ENCODE peak calls at places on chromosomes 1 and 21, in ten cellular contexts. E is DND-41, V is cardiac muscle cell, Q is uterus, L is right atrium auricular region, P is adrenal gland, R is IMR-90, D is mammary epithelial cell, G is K562, X is pancreas. C is an unnamed sample.

GRCh38 chr1:66374148-66374547 is 159.8 kb upstream of the SGIP1 start:
- DNase-seq in P (no peak), R (no peak), Q (no peak), X (no peak), L (no peak), V (peak; percentile 40), E (no peak), G (no peak), D (no peak), C (no peak)

GRCh38 chr1:21852282-21853129 is 40.4 kb downstream of the LDLRAD2 start:
- DNase-seq in X (no peak), V (no peak), R (no peak), D (no peak), E (no peak), L (no peak), G (no peak), P (no peak), Q (no peak), C (no peak)

GRCh38 chr1:19460535-19461351 is 24.6 kb downstream of the CAPZB start:
- DNase-seq in E (no peak), P (peak; percentile 46), R (no peak), X (no peak), V (no peak), L (no peak), D (no peak), Q (no peak), G (peak; percentile 66), C (no peak)

GRCh38 chr1:27253611-27254010 is 19.2 kb downstream of the WDTC1 start:
- DNase-seq in X (no peak), R (no peak), L (no peak), V (no peak), E (no peak), Q (no peak), D (no peak), G (no peak), P (no peak), C (no peak)

GRCh38 chr1:183218981-183219621 is 33.0 kb downstream of the LAMC2 start:
- DNase-seq in Q (peak; percentile 46), R (no peak), X (no peak), E (peak; percentile 22), P (no peak), D (no peak), L (no peak), G (no peak), V (no peak), C (no peak)

GRCh38 chr1:154407866-154408777 is 3.0 kb downstream of the IL6R start:
- DNase-seq in G (no peak), X (no peak), L (no peak), E (no peak), R (peak; percentile 45), P (no peak), V (no peak), Q (no peak), D (no peak), C (no peak)

GRCh38 chr1:200372095-200372884 is 37.5 kb downstream of the ZNF281 start:
- DNase-seq in V (peak; percentile 60), P (no peak), X (no peak), Q (no peak), D (peak; percentile 73), R (peak; percentile 88), G (no peak), E (no peak), L (no peak), C (no peak)

GRCh38 chr1:207034208-207034607 is 1.7 kb upstream of the C1orf116 start:
- DNase-seq in D (no peak), E (no peak), R (no peak), X (no peak), G (peak; percentile 56), P (no peak), Q (no peak), V (no peak), L (no peak), C (no peak)

GRCh38 chr21:20045197-20045596 is 953.0 kb upstream of the NCAM2 start:
- DNase-seq in D (no peak), V (no peak), P (no peak), E (no peak), Q (no peak), X (no peak), G (peak; percentile 42), R (no peak), L (no peak), C (no peak)

GRCh38 chr1:33182452-33182851 is 609 bp upstream of the TRIM62 start:
- DNase-seq in R (peak; percentile 65), Q (peak; percentile 51), X (peak; percentile 33), V (peak; percentile 75), G (peak; percentile 20), E (no peak), L (no peak), D (peak; percentile 23), P (peak; percentile 35), C (no peak)

GRCh38 chr21:44314561-44314960 is 14.7 kb downstream of the PFKL start:
- DNase-seq in X (no peak), P (no peak), D (no peak), R (no peak), Q (no peak), G (no peak), E (no peak), L (no peak), V (no peak), C (no peak)

GRCh38 chr1:99955375-99955774 is 14.4 kb upstream of the SLC35A3 start:
- DNase-seq in D (no peak), V (no peak), G (no peak), L (no peak), Q (no peak), P (no peak), E (no peak), R (no peak), X (no peak), C (no peak)

GRCh38 chr1:197600751-197601150 is 174.5 kb downstream of the DENND1B start:
- DNase-seq in E (no peak), G (no peak), P (no peak), X (no peak), Q (no peak), V (no peak), L (no peak), D (no peak), R (no peak), C (no peak)

GRCh38 chr1:197599789-197600188 is 175.5 kb downstream of the DENND1B start:
- DNase-seq in R (no peak), D (no peak), E (no peak), V (no peak), Q (no peak), L (no peak), G (no peak), X (no peak), P (no peak), C (no peak)

GRCh38 chr1:197598935-197599334 is 176.3 kb downstream of the DENND1B start:
- DNase-seq in R (no peak), Q (no peak), E (no peak), P (no peak), X (no peak), D (no peak), V (no peak), G (no peak), L (no peak), C (no peak)

GRCh38 chr1:197606163-197606562 is 169.1 kb downstream of the DENND1B start:
- DNase-seq in G (no peak), P (no peak), V (no peak), L (no peak), Q (no peak), X (no peak), D (no peak), E (no peak), R (no peak), C (no peak)

GRCh38 chr1:197604327-197604726 is 171.0 kb downstream of the DENND1B start:
- DNase-seq in G (no peak), E (no peak), R (no peak), X (no peak), L (no peak), Q (no peak), V (no peak), P (no peak), D (no peak), C (no peak)
- H3K4me3 ChIP-seq in G (no peak overlapping the region), E (no peak overlapping the region), R (no peak overlapping the region), X (no peak overlapping the region), L (no peak overlapping the region), Q (no peak overlapping the region), V (no peak overlapping the region), P (no peak overlapping the region), D (no peak overlapping the region), C (no peak overlapping the region)

GRCh38 chr1:23286401-23286800 is 57.7 kb downstream of the HNRNPR start:
- DNase-seq in R (no peak), V (no peak), E (no peak), L (no peak), Q (no peak), X (no peak), G (no peak), P (no peak), D (no peak), C (no peak)

GRCh38 chr1:23291706-23292105 is 52.4 kb downstream of the HNRNPR start:
- DNase-seq in Q (no peak), P (no peak), X (no peak), R (no peak), V (no peak), E (no peak), D (no peak), L (no peak), G (no peak), C (no peak)

DNA sequence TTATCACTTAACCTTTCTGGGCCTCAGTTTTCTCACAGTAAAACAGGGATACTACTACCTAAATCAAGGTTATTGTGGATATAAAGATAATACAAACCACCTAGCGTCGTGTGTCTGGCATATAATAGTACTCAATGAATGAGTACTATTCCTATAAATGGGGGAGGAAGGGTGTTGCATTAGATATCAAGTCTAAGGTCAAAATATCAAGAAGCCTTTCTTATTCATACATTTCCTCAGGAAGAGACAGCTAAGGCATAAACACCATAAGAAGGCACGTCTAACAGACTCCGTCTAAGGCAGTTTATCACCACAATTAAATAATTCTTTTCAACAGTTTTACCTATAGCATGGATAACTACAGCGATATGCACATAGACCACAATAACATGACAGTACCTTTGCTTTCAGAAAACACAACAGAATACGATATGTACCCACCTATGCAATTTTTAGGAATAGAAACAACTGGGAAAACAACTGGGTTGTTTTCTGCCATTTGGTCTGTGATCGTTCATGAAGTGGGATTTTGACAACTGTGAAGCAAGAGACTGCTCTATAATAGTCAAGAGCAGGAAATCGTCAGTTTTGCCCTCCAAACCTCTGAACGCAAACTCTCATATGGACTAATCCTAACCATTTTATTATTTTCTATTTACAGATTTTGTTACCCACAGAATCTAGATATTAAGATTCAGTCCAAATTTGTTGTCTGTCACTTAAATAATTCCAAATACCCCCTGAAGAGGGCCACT is 53.1 kb downstream of the HNRNPR start:
- DNase-seq in L (no peak), X (no peak), R (no peak), V (no peak), E (no peak), P (no peak), Q (no peak), G (no peak), D (no peak), C (no peak)
- TF ChIP-seq CTCF in L (no peak), X (no peak), R (no peak), V (no peak), E (no peak), P (no peak), Q (no peak), G (no peak), D (no peak), C (no peak)

GRCh38 chr1:1628656-1629429 is 3.1 kb upstream of the MMP23B start:
- DNase-seq in D (no peak), G (no peak), L (no peak), E (no peak), R (no peak), P (no peak), X (peak; percentile 20), Q (no peak), V (no peak), C (no peak)
- H3K4me3 ChIP-seq in D (no peak overlapping the region), G (no peak overlapping the region), L (no peak overlapping the region), E (no peak overlapping the region), R (no peak overlapping the region), P (no peak overlapping the region), X (no peak overlapping the region), Q (no peak overlapping the region), V (no peak overlapping the region), C (no peak overlapping the region)

GRCh38 chr1:7117265-7117598 is 332.0 kb downstream of the CAMTA1 start:
- DNase-seq in Q (no peak), V (no peak), P (no peak), X (no peak), R (no peak), D (no peak), G (no peak), L (no peak), E (no peak), C (no peak)
- TF ChIP-seq CTCF in Q (no peak), V (peak; percentile 20), P (no peak), X (no peak), R (no peak), D (no peak), G (no peak), L (no peak), E (no peak), C (no peak)

C was measured in coronary artery.